ENCODE peak calls at places on chromosomes 1 and 21, in nine cellular contexts. One of them, this sample, is unnamed.
A peak's percentile ranks its signal among the peaks of the same experiment; 100 is the strongest.

GRCh38 chr1:24639881-24640280 is 3.2 kb upstream of the SRRM1 start:
- DNase-seq in fibroblast of mammary gland: peak; percentile 15
- DNase-seq in ascending aorta: no peak
- DNase-seq in RWPE1: no peak
- DNase-seq in GM10248: no peak
- DNase-seq in cardiac fibroblast: no peak
- DNase-seq in Calu3: peak; percentile 6
- DNase-seq in neural crest cell: no peak
- DNase-seq in endothelial cell of umbilical vein: no peak
- DNase-seq in this sample: no peak

GRCh38 chr1:167232801-167233200 is 12.1 kb downstream of the POU2F1 start:
- DNase-seq in neural crest cell: no peak
- DNase-seq in ascending aorta: no peak
- DNase-seq in RWPE1: no peak
- DNase-seq in cardiac fibroblast: no peak
- DNase-seq in endothelial cell of umbilical vein: no peak
- DNase-seq in GM10248: no peak
- DNase-seq in fibroblast of mammary gland: no peak
- DNase-seq in Calu3: no peak
- DNase-seq in this sample: no peak

GRCh38 chr1:101460709-101461108 is 223.9 kb downstream of the S1PR1 start:
- DNase-seq in neural crest cell: no peak
- DNase-seq in fibroblast of mammary gland: peak; percentile 6
- DNase-seq in endothelial cell of umbilical vein: no peak
- DNase-seq in RWPE1: no peak
- DNase-seq in GM10248: no peak
- DNase-seq in Calu3: no peak
- DNase-seq in ascending aorta: no peak
- DNase-seq in cardiac fibroblast: no peak
- DNase-seq in this sample: no peak

GRCh38 chr1:27368872-27369703 is 2.3 kb upstream of the MAP3K6 start:
- DNase-seq in fibroblast of mammary gland: peak; percentile 44
- DNase-seq in RWPE1: no peak
- DNase-seq in endothelial cell of umbilical vein: no peak
- DNase-seq in ascending aorta: no peak
- DNase-seq in neural crest cell: no peak
- DNase-seq in Calu3: no peak
- DNase-seq in GM10248: no peak
- DNase-seq in cardiac fibroblast: peak; percentile 57
- DNase-seq in this sample: no peak

GRCh38 chr1:45306319-45306718 is 20.4 kb upstream of the HPDL start:
- DNase-seq in ascending aorta: no peak
- DNase-seq in Calu3: no peak
- DNase-seq in neural crest cell: no peak
- DNase-seq in GM10248: peak; percentile 54
- DNase-seq in endothelial cell of umbilical vein: peak; percentile 25
- DNase-seq in fibroblast of mammary gland: peak; percentile 49
- DNase-seq in RWPE1: no peak
- DNase-seq in cardiac fibroblast: no peak
- DNase-seq in this sample: no peak

GRCh38 chr21:38768385-38769071 is 37.2 kb upstream of the ETS2 start:
- DNase-seq in Calu3: no peak
- DNase-seq in RWPE1: peak; percentile 19
- DNase-seq in GM10248: peak; percentile 34
- DNase-seq in endothelial cell of umbilical vein: no peak
- DNase-seq in fibroblast of mammary gland: peak; percentile 95
- DNase-seq in ascending aorta: no peak
- DNase-seq in neural crest cell: no peak
- DNase-seq in cardiac fibroblast: peak; percentile 85
- DNase-seq in this sample: no peak

GRCh38 chr1:246218686-246219085 is 288.4 kb downstream of the SMYD3 start:
- DNase-seq in endothelial cell of umbilical vein: no peak
- DNase-seq in ascending aorta: no peak
- DNase-seq in Calu3: no peak
- DNase-seq in RWPE1: no peak
- DNase-seq in cardiac fibroblast: no peak
- DNase-seq in GM10248: no peak
- DNase-seq in fibroblast of mammary gland: no peak
- DNase-seq in neural crest cell: no peak
- DNase-seq in this sample: no peak

GRCh38 chr1:39609618-39610331 is 29.7 kb downstream of the HEYL start:
- DNase-seq in GM10248: peak; percentile 88
- DNase-seq in neural crest cell: peak; percentile 78
- DNase-seq in endothelial cell of umbilical vein: peak; percentile 30
- DNase-seq in RWPE1: peak; percentile 39
- DNase-seq in fibroblast of mammary gland: peak; percentile 50
- DNase-seq in Calu3: peak; percentile 68
- DNase-seq in ascending aorta: no peak
- DNase-seq in cardiac fibroblast: peak; percentile 46
- DNase-seq in this sample: peak; percentile 78

GRCh38 chr1:234627009-234627950 is 17.3 kb upstream of the IRF2BP2 start:
- DNase-seq in GM10248: no peak
- DNase-seq in neural crest cell: no peak
- DNase-seq in cardiac fibroblast: peak; percentile 32
- DNase-seq in RWPE1: no peak
- DNase-seq in Calu3: peak; percentile 55
- DNase-seq in endothelial cell of umbilical vein: no peak
- DNase-seq in ascending aorta: no peak
- DNase-seq in fibroblast of mammary gland: peak; percentile 41
- DNase-seq in this sample: no peak

GRCh38 chr21:25881524-25882376 is 147.0 kb downstream of the GABPA start:
- DNase-seq in RWPE1: peak; percentile 65
- DNase-seq in Calu3: peak; percentile 54
- DNase-seq in endothelial cell of umbilical vein: peak; percentile 65
- DNase-seq in cardiac fibroblast: peak; percentile 78
- DNase-seq in ascending aorta: no peak
- DNase-seq in neural crest cell: peak; percentile 57
- DNase-seq in GM10248: peak; percentile 75
- DNase-seq in fibroblast of mammary gland: peak; percentile 66
- DNase-seq in this sample: peak; percentile 60

GRCh38 chr1:34398916-34399275 is 222.2 kb downstream of the C1orf94 start:
- DNase-seq in Calu3: no peak
- DNase-seq in fibroblast of mammary gland: no peak
- DNase-seq in RWPE1: no peak
- DNase-seq in neural crest cell: no peak
- DNase-seq in ascending aorta: no peak
- DNase-seq in GM10248: no peak
- DNase-seq in cardiac fibroblast: no peak
- DNase-seq in endothelial cell of umbilical vein: no peak
- DNase-seq in this sample: no peak

GRCh38 chr21:25732091-25732760 is 2.5 kb downstream of the ATP5PF start:
- DNase-seq in neural crest cell: no peak
- DNase-seq in RWPE1: no peak
- DNase-seq in fibroblast of mammary gland: no peak
- DNase-seq in GM10248: no peak
- DNase-seq in ascending aorta: no peak
- DNase-seq in Calu3: no peak
- DNase-seq in endothelial cell of umbilical vein: no peak
- DNase-seq in cardiac fibroblast: no peak
- DNase-seq in this sample: no peak

GRCh38 chr1:210223174-210223904 is 9.3 kb upstream of the SERTAD4 start:
- DNase-seq in cardiac fibroblast: no peak
- DNase-seq in RWPE1: no peak
- DNase-seq in ascending aorta: no peak
- DNase-seq in neural crest cell: no peak
- DNase-seq in Calu3: no peak
- DNase-seq in endothelial cell of umbilical vein: no peak
- DNase-seq in GM10248: no peak
- DNase-seq in fibroblast of mammary gland: no peak
- DNase-seq in this sample: no peak

GRCh38 chr1:70411360-70411844 is 334 bp downstream of the CTH start:
- DNase-seq in GM10248: no peak
- DNase-seq in cardiac fibroblast: no peak
- DNase-seq in ascending aorta: no peak
- DNase-seq in neural crest cell: no peak
- DNase-seq in fibroblast of mammary gland: no peak
- DNase-seq in endothelial cell of umbilical vein: no peak
- DNase-seq in Calu3: no peak
- DNase-seq in RWPE1: peak; percentile 16
- DNase-seq in this sample: no peak

GRCh38 chr1:20713440-20713839 is 4.4 kb downstream of the KIF17 start:
- DNase-seq in GM10248: no peak
- DNase-seq in endothelial cell of umbilical vein: no peak
- DNase-seq in ascending aorta: no peak
- DNase-seq in neural crest cell: no peak
- DNase-seq in RWPE1: no peak
- DNase-seq in cardiac fibroblast: no peak
- DNase-seq in fibroblast of mammary gland: no peak
- DNase-seq in Calu3: no peak
- DNase-seq in this sample: no peak

GRCh38 chr1:19220991-19221390 is 10.9 kb upstream of the UBR4 start:
- DNase-seq in endothelial cell of umbilical vein: no peak
- DNase-seq in neural crest cell: no peak
- DNase-seq in cardiac fibroblast: peak; percentile 69
- DNase-seq in fibroblast of mammary gland: peak; percentile 13
- DNase-seq in RWPE1: no peak
- DNase-seq in Calu3: no peak
- DNase-seq in GM10248: no peak
- DNase-seq in ascending aorta: no peak
- DNase-seq in this sample: no peak

GRCh38 chr1:151846686-151847227 is 6.8 kb downstream of the THEM5 start:
- DNase-seq in endothelial cell of umbilical vein: no peak
- DNase-seq in neural crest cell: no peak
- DNase-seq in GM10248: no peak
- DNase-seq in ascending aorta: no peak
- DNase-seq in cardiac fibroblast: no peak
- DNase-seq in fibroblast of mammary gland: no peak
- DNase-seq in Calu3: no peak
- DNase-seq in RWPE1: no peak
- DNase-seq in this sample: no peak

GRCh38 chr1:240827786-240828185 is 215.8 kb upstream of the GREM2 start:
- DNase-seq in fibroblast of mammary gland: no peak
- DNase-seq in ascending aorta: no peak
- DNase-seq in endothelial cell of umbilical vein: no peak
- DNase-seq in neural crest cell: no peak
- DNase-seq in Calu3: no peak
- DNase-seq in GM10248: no peak
- DNase-seq in RWPE1: no peak
- DNase-seq in cardiac fibroblast: no peak
- DNase-seq in this sample: no peak

GRCh38 chr1:240831191-240831631 is 219.3 kb upstream of the GREM2 start:
- DNase-seq in GM10248: no peak
- DNase-seq in Calu3: no peak
- DNase-seq in ascending aorta: no peak
- DNase-seq in endothelial cell of umbilical vein: peak; percentile 89
- DNase-seq in fibroblast of mammary gland: peak; percentile 82
- DNase-seq in RWPE1: peak; percentile 59
- DNase-seq in cardiac fibroblast: peak; percentile 74
- DNase-seq in neural crest cell: no peak
- DNase-seq in this sample: no peak

GRCh38 chr1:240833057-240833456 is 221.1 kb upstream of the GREM2 start:
- DNase-seq in endothelial cell of umbilical vein: no peak
- DNase-seq in ascending aorta: no peak
- DNase-seq in RWPE1: peak; percentile 56
- DNase-seq in neural crest cell: no peak
- DNase-seq in Calu3: no peak
- DNase-seq in GM10248: no peak
- DNase-seq in fibroblast of mammary gland: no peak
- DNase-seq in cardiac fibroblast: no peak
- DNase-seq in this sample: no peak

GRCh38 chr1:240831922-240832321 is 220.0 kb upstream of the GREM2 start:
- DNase-seq in ascending aorta: no peak
- DNase-seq in endothelial cell of umbilical vein: peak; percentile 39
- DNase-seq in RWPE1: no peak
- DNase-seq in GM10248: no peak
- DNase-seq in Calu3: no peak
- DNase-seq in neural crest cell: no peak
- DNase-seq in fibroblast of mammary gland: no peak
- DNase-seq in cardiac fibroblast: no peak
- DNase-seq in this sample: no peak
- TF ChIP-seq CTCF in ascending aorta: no peak
- TF ChIP-seq CTCF in endothelial cell of umbilical vein: peak; percentile 15
- TF ChIP-seq CTCF in RWPE1: no peak
- TF ChIP-seq CTCF in GM10248: no peak
- TF ChIP-seq CTCF in Calu3: peak; percentile 21
- TF ChIP-seq CTCF in neural crest cell: peak; percentile 25
- TF ChIP-seq CTCF in fibroblast of mammary gland: peak; percentile 28
- TF ChIP-seq CTCF in cardiac fibroblast: peak; percentile 20
- TF ChIP-seq CTCF in this sample: no peak

GRCh38 chr21:32687946-32688345 is 39.9 kb downstream of the SYNJ1 start:
- DNase-seq in ascending aorta: no peak
- DNase-seq in RWPE1: peak; percentile 4
- DNase-seq in Calu3: no peak
- DNase-seq in GM10248: no peak
- DNase-seq in neural crest cell: no peak
- DNase-seq in fibroblast of mammary gland: peak; percentile 1
- DNase-seq in endothelial cell of umbilical vein: peak; percentile 69
- DNase-seq in cardiac fibroblast: no peak
- DNase-seq in this sample: no peak
- TF ChIP-seq CTCF in ascending aorta: no peak
- TF ChIP-seq CTCF in RWPE1: no peak
- TF ChIP-seq CTCF in Calu3: no peak
- TF ChIP-seq CTCF in GM10248: peak; percentile 23
- TF ChIP-seq CTCF in neural crest cell: no peak
- TF ChIP-seq CTCF in fibroblast of mammary gland: no peak
- TF ChIP-seq CTCF in endothelial cell of umbilical vein: no peak
- TF ChIP-seq CTCF in cardiac fibroblast: no peak
- TF ChIP-seq CTCF in this sample: no peak

DNA sequence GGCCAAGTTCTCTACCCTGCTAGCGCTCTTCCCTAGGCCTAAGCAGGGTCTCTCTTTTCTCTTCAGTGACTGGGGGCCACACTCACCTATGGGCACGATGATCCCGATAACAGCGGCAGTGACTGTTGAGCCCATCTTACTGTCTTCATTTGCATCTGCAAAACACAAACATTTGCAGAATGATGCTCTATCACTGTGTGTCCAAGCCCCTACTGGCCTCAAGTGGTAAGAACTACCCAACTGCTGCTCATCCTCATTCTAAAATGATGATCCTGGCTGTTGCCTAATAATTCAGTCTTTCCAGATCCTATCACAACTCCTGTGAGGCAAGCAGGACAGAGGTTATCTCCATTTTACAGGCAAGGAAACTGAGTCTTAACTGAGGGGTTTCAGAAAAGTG is 16.7 kb upstream of the MAGOH start:
- DNase-seq in cardiac fibroblast: no peak
- DNase-seq in neural crest cell: no peak
- DNase-seq in fibroblast of mammary gland: no peak
- DNase-seq in Calu3: no peak
- DNase-seq in GM10248: no peak
- DNase-seq in ascending aorta: no peak
- DNase-seq in RWPE1: no peak
- DNase-seq in endothelial cell of umbilical vein: no peak
- DNase-seq in this sample: no peak
- TF ChIP-seq CTCF in cardiac fibroblast: no peak
- TF ChIP-seq CTCF in neural crest cell: peak; percentile 18
- TF ChIP-seq CTCF in fibroblast of mammary gland: peak; percentile 15
- TF ChIP-seq CTCF in Calu3: no peak
- TF ChIP-seq CTCF in GM10248: no peak
- TF ChIP-seq CTCF in ascending aorta: no peak
- TF ChIP-seq CTCF in RWPE1: no peak
- TF ChIP-seq CTCF in endothelial cell of umbilical vein: no peak
- TF ChIP-seq CTCF in this sample: no peak

DNA sequence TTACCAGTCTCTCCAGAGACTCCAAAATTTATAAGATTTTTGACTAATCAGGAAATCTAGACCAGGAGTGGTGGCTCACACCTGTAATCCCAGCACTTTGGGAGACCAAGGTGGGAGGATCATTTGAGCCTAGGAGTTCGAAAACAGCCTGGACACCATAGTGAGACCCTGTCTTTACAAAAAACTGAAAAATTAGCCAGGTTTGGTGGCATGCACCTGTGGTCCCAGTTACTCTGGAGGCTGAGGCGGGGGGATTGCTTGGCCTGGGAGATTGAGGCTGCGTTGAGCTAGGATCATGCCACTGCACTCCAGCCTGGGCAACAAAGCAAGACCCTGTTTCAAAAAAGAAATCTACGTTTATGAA is 10.0 kb downstream of the ATP8B2 start:
- DNase-seq in neural crest cell: no peak
- DNase-seq in Calu3: no peak
- DNase-seq in ascending aorta: no peak
- DNase-seq in GM10248: no peak
- DNase-seq in cardiac fibroblast: no peak
- DNase-seq in RWPE1: no peak
- DNase-seq in endothelial cell of umbilical vein: no peak
- DNase-seq in fibroblast of mammary gland: no peak
- DNase-seq in this sample: no peak
- TF ChIP-seq CTCF in neural crest cell: peak; percentile 26
- TF ChIP-seq CTCF in Calu3: no peak
- TF ChIP-seq CTCF in ascending aorta: no peak
- TF ChIP-seq CTCF in GM10248: peak; percentile 10
- TF ChIP-seq CTCF in cardiac fibroblast: no peak
- TF ChIP-seq CTCF in RWPE1: peak; percentile 49
- TF ChIP-seq CTCF in endothelial cell of umbilical vein: no peak
- TF ChIP-seq CTCF in fibroblast of mammary gland: no peak
- TF ChIP-seq CTCF in this sample: peak; percentile 44

This sample was measured in mesothelial cell of epicardium.